ENCODE peak calls at places on chromosome X, in six cellular contexts. P, F, C, U, G and I are unnamed samples.

GRCh38 chrX:11575332-11575731 is 90.4 kb downstream of the ARHGAP6 start:
- DNase-seq in G (no peak), P (no peak), C (no peak), U (no peak), F (no peak), I (no peak)

GRCh38 chrX:88886908-88887307 is 139.9 kb downstream of the CPXCR1 start:
- DNase-seq in F (peak), C (no peak), P (no peak), U (no peak), G (peak), I (no peak)

GRCh38 chrX:106404512-106404911 is 207.3 kb upstream of the RADX start:
- DNase-seq in P (no peak), C (peak), U (no peak), G (no peak), F (peak), I (no peak)

GRCh38 chrX:141989134-141989533 is 85.4 kb downstream of the MAGEC1 start:
- DNase-seq in F (no peak), G (no peak), P (no peak), C (no peak), U (no peak), I (no peak)

GRCh38 chrX:2819345-2820130 is 9.2 kb upstream of the GYG2 start:
- DNase-seq in P (peak), C (no peak), F (no peak), G (no peak), U (no peak), I (peak)

GRCh38 chrX:106874075-106874474 is 29.1 kb downstream of the RIPPLY1 start:
- DNase-seq in U (no peak), P (peak), C (no peak), F (peak), G (no peak), I (peak)

GRCh38 chrX:118536204-118536603 is 40.6 kb downstream of the DOCK11 start:
- DNase-seq in F (no peak), G (no peak), P (no peak), U (no peak), C (no peak), I (no peak)

GRCh38 chrX:133726211-133726630 is 259.2 kb downstream of the GPC3 start:
- DNase-seq in P (peak), F (peak), C (no peak), U (no peak), G (no peak), I (peak)

GRCh38 chrX:149286940-149287349 is 218.2 kb downstream of the IDS start:
- DNase-seq in F (peak), P (peak), U (peak), C (peak), G (peak), I (peak)

GRCh38 chrX:30615229-30615628 is 37.7 kb upstream of the TASL start:
- DNase-seq in P (peak), U (no peak), C (no peak), G (no peak), F (no peak), I (no peak)

GRCh38 chrX:129594781-129595180 is 54.7 kb downstream of the OCRL start:
- DNase-seq in U (no peak), C (no peak), P (no peak), G (no peak), F (no peak), I (no peak)

GRCh38 chrX:70445876-70446275 is 1.2 kb downstream of the DLG3 start:
- DNase-seq in C (no peak), P (no peak), G (no peak), U (no peak), F (no peak), I (no peak)

GRCh38 chrX:153416781-153417180 is 5.5 kb downstream of the ZFP92 start:
- DNase-seq in U (no peak), C (no peak), G (no peak), F (no peak), P (no peak), I (no peak)

GRCh38 chrX:149516604-149517003 is 11.5 kb upstream of the IDS start:
- DNase-seq in F (no peak), C (no peak), P (no peak), U (no peak), G (no peak), I (no peak)

GRCh38 chrX:5681159-5681558 is 547.5 kb downstream of the NLGN4X start:
- DNase-seq in G (no peak), U (no peak), C (no peak), F (peak), P (no peak), I (no peak)

GRCh38 chrX:154749856-154750255 is 1.0 kb downstream of the GAB3 start:
- DNase-seq in C (no peak), P (no peak), G (no peak), U (no peak), F (no peak), I (peak)

GRCh38 chrX:10015711-10016515 is 48.8 kb downstream of the CLDN34 start:
- DNase-seq in U (no peak), P (peak), F (peak), C (no peak), G (peak), I (peak)

GRCh38 chrX:14357314-14357713 is 172.0 kb upstream of the GLRA2 start:
- DNase-seq in F (no peak), U (no peak), C (no peak), G (no peak), P (no peak), I (no peak)

GRCh38 chrX:8453619-8454018 is 11.0 kb upstream of the VCX3B start:
- DNase-seq in P (no peak), C (no peak), F (no peak), G (no peak), U (no peak), I (no peak)

GRCh38 chrX:72158773-72159172 is 22.8 kb upstream of the PIN4 start:
- DNase-seq in C (no peak), G (no peak), F (no peak), U (no peak), P (no peak), I (no peak)

GRCh38 chrX:87702795-87703194 is 185.2 kb downstream of the KLHL4 start:
- DNase-seq in C (no peak), U (no peak), G (no peak), F (no peak), P (no peak), I (no peak)

GRCh38 chrX:139933904-139934303 is 1.1 kb upstream of the ATP11C start:
- DNase-seq in G (no peak), U (no peak), F (no peak), P (no peak), C (no peak), I (no peak)

GRCh38 chrX:55007633-55008032 is 7.5 kb downstream of the APEX2 start:
- DNase-seq in F (no peak), G (no peak), C (no peak), P (peak), U (no peak), I (peak)

DNA sequence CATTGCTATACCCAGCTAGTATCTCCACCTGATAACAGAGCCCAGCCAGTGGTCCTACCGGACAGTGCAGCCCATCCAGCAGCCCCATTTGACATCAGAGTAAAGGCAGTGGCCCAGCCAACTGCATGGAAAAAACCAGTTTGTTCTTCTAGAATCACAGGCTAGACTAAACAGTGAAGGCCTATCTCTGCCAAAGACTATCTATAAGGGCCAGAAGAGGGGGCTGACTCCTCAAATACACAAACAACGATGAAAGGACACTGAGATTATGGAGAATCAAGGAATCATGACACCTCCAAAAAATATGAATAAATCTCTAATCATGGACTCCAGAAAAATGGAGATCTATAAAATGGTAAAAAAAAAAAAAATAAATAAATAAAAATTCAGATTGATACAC is 546.4 kb upstream of the HTR2C start:
- DNase-seq in G (no peak), F (peak), C (no peak), U (no peak), P (no peak), I (no peak)
- H3K4ac ChIP-seq in G (peak), F (peak), C (no peak), U (no peak), P (no peak), I (no peak)

GRCh38 chrX:151370906-151371305 is 26.1 kb upstream of the VMA21 start:
- DNase-seq in P (no peak), U (no peak), C (no peak), G (peak), F (peak), I (no peak)

GRCh38 chrX:151363316-151363715 is 33.7 kb upstream of the VMA21 start:
- DNase-seq in U (no peak), C (no peak), P (no peak), F (no peak), G (no peak), I (no peak)

GRCh38 chrX:151359931-151360871 is 36.8 kb upstream of the VMA21 start:
- DNase-seq in G (peak), F (peak), C (peak), P (no peak), U (peak), I (peak)

GRCh38 chrX:151365579-151365978 is 31.4 kb upstream of the VMA21 start:
- DNase-seq in F (no peak), C (no peak), G (no peak), P (no peak), U (no peak), I (no peak)
- H3K4me3 ChIP-seq in F (no peak), C (no peak), G (no peak), P (no peak), U (no peak), I (no peak)

GRCh38 chrX:40855932-40856515 is 120.7 kb upstream of the MED14 start:
- DNase-seq in F (no peak), C (no peak), U (no peak), P (no peak), G (no peak), I (no peak)
- H3K4ac ChIP-seq in F (no peak), C (no peak), U (no peak), P (no peak), G (no peak), I (no peak)

DNA sequence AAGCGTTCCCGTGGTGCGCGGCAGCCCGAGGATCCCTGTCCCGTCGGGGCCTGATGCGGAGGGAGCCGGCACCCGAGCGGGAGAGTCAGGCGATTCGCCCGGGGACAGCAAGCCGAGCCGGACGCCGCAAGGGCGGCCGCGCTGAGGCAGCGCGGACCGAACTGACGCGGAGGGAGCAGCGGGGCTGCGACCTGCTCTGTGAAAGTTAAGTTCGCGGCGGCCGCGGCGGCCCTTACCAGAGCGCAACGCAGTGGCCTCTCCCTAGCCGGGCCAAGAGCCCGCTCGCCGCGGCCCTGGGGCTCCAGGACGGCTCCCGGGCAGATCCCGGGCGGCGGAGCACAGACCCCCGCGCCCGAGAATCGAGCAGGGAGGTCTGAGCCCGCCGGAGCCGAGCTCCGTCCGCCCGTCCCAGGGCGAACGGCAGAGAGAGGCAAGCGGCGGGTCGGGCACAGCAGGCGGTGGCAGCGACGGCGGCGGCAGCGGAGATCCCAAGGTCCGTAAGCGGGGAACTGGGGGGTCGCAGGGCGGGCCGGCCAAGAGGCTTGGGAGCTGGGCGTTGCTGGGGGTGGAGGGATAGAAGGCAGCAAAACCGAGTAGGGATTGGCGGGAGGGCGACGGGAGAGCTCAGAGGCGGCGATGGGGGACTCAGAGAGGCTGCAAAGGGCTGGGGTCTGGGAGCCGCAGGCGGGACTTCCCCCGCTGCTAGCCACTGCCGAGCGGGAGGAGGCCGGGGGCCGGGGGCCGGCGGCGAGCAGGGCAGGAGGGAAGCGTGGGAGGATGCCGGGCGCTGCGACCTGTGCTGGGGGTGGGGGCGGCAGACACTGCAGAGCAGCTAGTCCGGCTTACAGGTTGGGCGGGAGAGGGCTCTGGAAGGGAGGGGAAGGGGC is 1.0 kb downstream of the GPR50 start:
- DNase-seq in C (no peak), P (no peak), G (peak), F (peak), U (peak), I (no peak)
- H3K4me3 ChIP-seq in C (peak), P (no peak), G (peak), F (no peak), U (peak), I (no peak)

GRCh38 chrX:39819921-39820849 is 277.6 kb downstream of the BCOR start:
- DNase-seq in F (peak), G (no peak), C (no peak), P (no peak), U (no peak), I (peak)

GRCh38 chrX:39815621-39816020 is 282.1 kb downstream of the BCOR start:
- DNase-seq in G (no peak), U (no peak), F (peak), P (peak), C (no peak), I (peak)

GRCh38 chrX:39816871-39817731 is 280.7 kb downstream of the BCOR start:
- DNase-seq in U (no peak), C (no peak), F (peak), G (peak), P (peak), I (peak)

GRCh38 chrX:39818750-39819149 is 279.0 kb downstream of the BCOR start:
- DNase-seq in F (no peak), C (no peak), P (no peak), G (no peak), U (no peak), I (no peak)

GRCh38 chrX:39818071-39818470 is 279.7 kb downstream of the BCOR start:
- DNase-seq in F (no peak), P (no peak), C (no peak), U (no peak), G (no peak), I (no peak)
- H3K4ac ChIP-seq in F (peak), P (peak), C (no peak), U (no peak), G (peak), I (no peak)